ENCODE peak calls at places on chromosomes 1 and 21, in seven cellular contexts. A is Peyer's patch, I is RWPE2, Y is H1, V is prostate gland, U is GM23338, S is tibial artery. G is an unnamed sample. For H3K4me1 and H3K27me3, the result is how much of the 10 kb centered on the place peaks cover.

GRCh38 chr1:61983236-61983635 is 211.4 kb upstream of the L1TD1 start:
- DNase-seq in A (no peak), I (no peak), Y (no peak), V (no peak), U (no peak), S (no peak), G (no peak)

GRCh38 chr1:19204665-19205266 is 5.3 kb downstream of the UBR4 start:
- DNase-seq in A (no peak), I (no peak), Y (no peak), V (no peak), U (no peak), S (no peak), G (no peak)

GRCh38 chr1:227486559-227486958 is 76.8 kb upstream of the ZNF678 start:
- DNase-seq in A (no peak), I (no peak), Y (no peak), V (no peak), U (no peak), S (no peak), G (no peak)

GRCh38 chr1:167439301-167439988 is 78.9 kb downstream of the CD247 start:
- DNase-seq in A (no peak), I (no peak), Y (peak), V (no peak), U (peak), S (no peak), G (no peak)

GRCh38 chr1:226816585-226816984 is 53.8 kb upstream of the PSEN2 start:
- DNase-seq in A (no peak), I (no peak), Y (no peak), V (no peak), U (no peak), S (no peak), G (no peak)

GRCh38 chr1:30968220-30968971 is 59.8 kb upstream of the SDC3 start:
- DNase-seq in A (no peak), I (no peak), Y (no peak), V (no peak), U (no peak), S (no peak), G (no peak)

GRCh38 chr1:74505133-74505532 is 7.3 kb downstream of the LRRC53 start:
- DNase-seq in A (no peak), I (no peak), Y (no peak), V (no peak), U (peak), S (no peak), G (no peak)

GRCh38 chr1:229059671-229060079 is 211.2 kb upstream of the RAB4A start:
- DNase-seq in A (no peak), I (no peak), Y (no peak), V (no peak), U (no peak), S (peak), G (no peak)

DNA sequence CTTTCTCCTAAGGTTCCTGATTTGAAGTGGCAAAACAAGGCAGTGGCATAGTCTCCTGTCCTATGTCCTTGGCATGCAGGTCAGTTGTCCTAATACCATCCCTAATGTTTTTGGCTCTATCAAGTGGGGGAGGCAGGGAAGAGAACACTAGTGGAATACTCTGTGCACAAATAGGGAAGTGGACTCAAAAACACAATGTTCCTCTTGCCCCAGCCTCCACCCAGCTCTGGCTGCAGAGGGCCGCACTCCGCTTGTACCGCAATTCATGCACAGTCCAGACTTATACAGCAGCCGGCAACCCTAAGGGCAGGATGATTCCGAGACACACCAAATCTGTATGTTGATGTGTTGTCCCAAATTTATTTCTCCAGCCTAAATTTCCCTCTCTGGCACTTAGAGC is 14.5 kb downstream of the PLEKHO1 start:
- DNase-seq in A (no peak), I (no peak), Y (no peak), V (no peak), U (no peak), S (peak), G (no peak)
- H3K4me1 ChIP-seq in A (under half), I (under half), Y (under half), V (under half), U (under half), S (under half), G (under half)

GRCh38 chr21:44942566-44942965 is 2.7 kb downstream of the SLX9 start:
- DNase-seq in A (no peak), I (no peak), Y (no peak), V (no peak), U (no peak), S (no peak), G (no peak)

GRCh38 chr21:44940116-44940631 is 345 bp downstream of the SLX9 start:
- DNase-seq in A (peak), I (no peak), Y (no peak), V (no peak), U (peak), S (no peak), G (no peak)

GRCh38 chr21:44943005-44943685 is 3.3 kb downstream of the SLX9 start:
- DNase-seq in A (no peak), I (no peak), Y (no peak), V (no peak), U (no peak), S (no peak), G (no peak)

GRCh38 chr21:44939532-44940115 is at the start of gene SLX9:
- DNase-seq in A (peak), I (peak), Y (peak), V (peak), U (peak), S (peak), G (peak)

DNA sequence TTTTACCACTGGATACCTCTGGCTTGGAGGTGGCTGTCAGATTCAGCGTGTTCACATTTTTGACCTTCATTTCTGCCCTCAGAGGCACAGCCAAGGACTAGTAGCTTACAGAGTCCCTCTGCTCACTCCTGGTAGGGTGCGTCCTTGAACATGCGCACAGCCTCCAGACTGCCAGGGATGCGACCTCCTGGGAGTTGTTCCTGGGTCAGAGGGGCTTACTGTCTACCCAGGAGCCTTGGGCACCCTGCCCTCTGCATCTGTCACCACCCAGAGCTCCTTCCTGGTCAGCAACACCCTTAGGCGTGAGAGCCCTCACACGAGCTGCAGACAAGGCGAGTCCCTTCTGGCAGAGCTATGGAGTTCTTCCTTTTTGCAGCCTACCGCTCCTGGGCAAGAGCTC is 1.7 kb downstream of the SLX9 start:
- DNase-seq in A (no peak), I (no peak), Y (no peak), V (no peak), U (no peak), S (no peak), G (no peak)
- H3K4me3 ChIP-seq in A (no peak), I (no peak), Y (peak), V (no peak), U (peak), S (no peak), G (no peak)

DNA sequence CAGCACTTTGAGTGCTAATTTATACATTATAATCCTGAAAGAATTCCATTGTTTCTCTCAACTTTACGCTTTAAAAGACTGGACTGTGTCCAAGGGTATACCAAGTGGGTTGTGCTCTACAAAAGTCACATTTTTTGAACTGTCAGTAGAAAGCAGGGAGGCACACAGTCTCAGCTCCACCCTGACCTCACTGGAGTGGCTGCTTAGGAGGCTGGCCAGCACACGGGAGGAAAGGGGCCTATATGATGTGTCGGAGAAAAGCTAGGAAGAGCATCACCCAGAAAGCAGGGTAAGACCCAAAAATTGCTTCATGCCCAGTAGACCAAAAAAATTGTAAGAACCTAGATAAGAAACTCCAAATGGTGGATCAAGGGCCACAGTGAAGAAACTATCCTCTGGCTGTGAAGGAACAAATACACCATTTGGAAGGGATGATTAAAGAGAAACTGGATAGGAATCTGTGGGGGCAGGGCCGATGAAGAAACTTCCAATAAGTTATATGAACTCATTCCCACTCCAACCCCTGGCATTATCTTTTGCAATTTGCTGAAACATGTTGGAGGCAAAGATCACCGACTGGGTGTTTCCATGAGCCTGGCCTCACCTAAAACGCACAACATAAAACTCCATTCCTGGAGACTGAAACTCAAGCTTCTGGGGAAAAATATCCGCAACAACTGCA is 1.9 kb downstream of the S100A10 start:
- DNase-seq in A (no peak), I (no peak), Y (no peak), V (no peak), U (no peak), S (no peak), G (no peak)
- H3K27me3 ChIP-seq in A (under half), I (under half), Y (under half), V (under half), U (under half), S (under half), G (under half)

GRCh38 chr1:6082430-6082971 is 36.8 kb downstream of the KCNAB2 start:
- DNase-seq in A (no peak), I (no peak), Y (no peak), V (no peak), U (peak), S (peak), G (no peak)
- H3K4me1 ChIP-seq in A (under half), I (under half), Y (under half), V (under half), U (under half), S (under half), G (under half)

GRCh38 chr1:205345761-205346160 is 11.0 kb downstream of the KLHDC8A start:
- DNase-seq in A (peak), I (no peak), Y (no peak), V (no peak), U (no peak), S (no peak), G (no peak)

GRCh38 chr1:205344010-205344808 is 12.5 kb downstream of the KLHDC8A start:
- DNase-seq in A (peak), I (no peak), Y (peak), V (no peak), U (peak), S (peak), G (no peak)

GRCh38 chr1:205340674-205341073 is 16.0 kb downstream of the KLHDC8A start:
- DNase-seq in A (peak), I (no peak), Y (no peak), V (no peak), U (no peak), S (no peak), G (no peak)

GRCh38 chr1:205346956-205347574 is 9.7 kb downstream of the KLHDC8A start:
- DNase-seq in A (peak), I (no peak), Y (no peak), V (no peak), U (peak), S (no peak), G (no peak)

GRCh38 chr1:205343431-205344009 is 13.2 kb downstream of the KLHDC8A start:
- DNase-seq in A (no peak), I (no peak), Y (peak), V (no peak), U (peak), S (no peak), G (no peak)
- H3K4me3 ChIP-seq in A (peak), I (peak), Y (peak), V (peak), U (peak), S (peak), G (peak)